ENCODE peak calls at places on chromosomes 7 and 10, in seven cellular contexts. W is tibial artery, F is foreskin fibroblast, Q is lower leg skin, V is fibroblast of pulmonary artery, T is transverse colon, X is A549. D is an unnamed sample.

GRCh38 chr10:71068811-71069411 is 143.5 kb upstream of the UNC5B start:
- DNase-seq in F (peak), T (no peak), W (peak), Q (no peak), V (peak), X (peak), D (peak)

GRCh38 chr7:148626828-148627227 is 36.3 kb downstream of the C7orf33 start:
- DNase-seq in W (no peak), Q (peak), V (no peak), F (no peak), X (no peak), T (no peak), D (no peak)

GRCh38 chr7:158944195-158944594 is 87.8 kb downstream of the DYNC2I1 start:
- DNase-seq in W (no peak), X (no peak), Q (no peak), F (no peak), T (no peak), V (no peak), D (no peak)

GRCh38 chr10:11270135-11270857 is 252.6 kb downstream of the CELF2 start:
- DNase-seq in X (peak), V (peak), Q (peak), W (peak), F (peak), T (peak), D (peak)

GRCh38 chr7:37440738-37441404 is 7.8 kb downstream of the ELMO1 start:
- DNase-seq in F (no peak), X (no peak), W (peak), T (no peak), V (no peak), Q (no peak), D (no peak)

GRCh38 chr7:6530626-6531491 is 20.4 kb downstream of the GRID2IP start:
- DNase-seq in W (no peak), T (peak), V (no peak), X (no peak), Q (no peak), F (no peak), D (no peak)

GRCh38 chr10:132078746-132079345 is 13.1 kb downstream of the JAKMIP3 start:
- DNase-seq in F (no peak), Q (peak), X (no peak), W (no peak), T (no peak), V (no peak), D (no peak)

GRCh38 chr10:78433722-78434535 is 400.3 kb downstream of the RPS24 start:
- DNase-seq in W (no peak), V (no peak), T (no peak), X (no peak), Q (peak), F (no peak), D (no peak)

GRCh38 chr7:67343114-67343513 is 346.5 kb downstream of the TYW1 start:
- DNase-seq in F (no peak), Q (peak), V (no peak), W (no peak), X (no peak), T (no peak), D (no peak)

GRCh38 chr10:21649441-21649872 is 115.4 kb downstream of the MLLT10 start:
- DNase-seq in X (no peak), W (no peak), Q (no peak), T (no peak), V (no peak), F (peak), D (peak)

GRCh38 chr10:66209025-66209424 is 716.8 kb upstream of the LRRTM3 start:
- DNase-seq in W (no peak), X (no peak), V (no peak), T (no peak), F (no peak), Q (no peak), D (no peak)

GRCh38 chr7:48105045-48105444 is 16.0 kb downstream of the UPP1 start:
- DNase-seq in V (no peak), X (no peak), F (no peak), Q (no peak), W (no peak), T (no peak), D (no peak)

DNA sequence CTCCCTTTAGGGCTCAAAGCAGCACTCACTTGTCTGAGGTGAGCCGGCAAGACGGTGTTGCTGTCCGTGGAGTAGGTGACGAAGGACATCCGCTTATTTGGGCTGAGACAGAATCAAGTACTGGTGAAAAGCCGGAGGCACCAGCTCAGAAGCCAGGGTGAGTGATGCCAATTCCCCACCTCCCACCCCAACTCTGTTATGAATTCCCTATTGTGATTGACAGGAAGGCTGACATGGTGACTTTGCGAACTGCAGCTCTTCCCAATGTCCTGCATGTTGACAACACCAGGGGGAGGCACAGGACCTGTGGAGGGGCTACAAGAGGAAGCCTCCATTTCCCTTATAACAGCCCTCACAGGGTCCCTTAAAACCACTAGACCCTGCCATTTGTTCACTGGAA is 52.3 kb upstream of the MSMB start:
- DNase-seq in T (no peak), F (no peak), V (no peak), Q (no peak), X (no peak), W (no peak), D (no peak)
- TF ChIP-seq CTCF in T (no peak), F (no peak), V (no peak), Q (no peak), X (no peak), W (no peak), D (no peak)

DNA sequence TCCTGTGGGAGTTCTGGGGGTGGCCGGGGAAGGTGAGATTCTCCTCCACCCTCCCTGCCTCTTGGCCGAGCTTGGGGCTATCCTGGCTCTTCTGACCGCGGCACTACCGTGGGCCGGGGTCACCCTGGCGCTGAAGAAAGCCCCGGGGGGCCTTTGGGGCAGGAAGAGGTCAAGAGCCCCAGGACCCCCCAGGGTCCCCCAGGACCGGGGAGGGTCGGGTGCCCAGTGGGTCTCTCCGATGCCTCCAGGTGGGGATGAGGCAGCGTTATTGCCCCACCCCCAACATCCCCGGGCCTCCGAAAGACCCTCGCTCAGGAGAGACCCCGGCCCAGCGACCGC is 439 bp upstream of the KNDC1 start:
- DNase-seq in X (no peak), Q (peak), T (no peak), W (no peak), F (no peak), V (no peak), D (no peak)
- H3K4me3 ChIP-seq in X (peak), Q (no peak), T (peak), W (no peak), F (no peak), V (no peak), D (no peak)

GRCh38 chr10:5977471-5978370 is at the start of gene IL15RA:
- DNase-seq in T (peak), Q (peak), V (peak), F (peak), X (peak), W (peak), D (peak)
- TF ChIP-seq CTCF in T (peak), Q (no peak), V (no peak), F (no peak), X (peak), W (no peak), D (no peak)

GRCh38 chr10:6134099-6134880 is 45.5 kb downstream of the RBM17 start:
- DNase-seq in V (no peak), W (no peak), T (no peak), Q (no peak), X (no peak), F (no peak), D (no peak)

GRCh38 chr10:6135589-6136168 is 46.8 kb downstream of the RBM17 start:
- DNase-seq in Q (no peak), T (no peak), X (no peak), W (no peak), F (no peak), V (no peak), D (no peak)

GRCh38 chr10:6138456-6138855 is 49.6 kb downstream of the RBM17 start:
- DNase-seq in X (no peak), W (no peak), Q (no peak), F (no peak), T (no peak), V (no peak), D (no peak)

GRCh38 chr10:6135039-6135438 is 46.2 kb downstream of the RBM17 start:
- DNase-seq in F (no peak), X (no peak), Q (no peak), T (no peak), W (no peak), V (no peak), D (no peak)

GRCh38 chr10:6136215-6137201 is 47.7 kb downstream of the RBM17 start:
- DNase-seq in F (peak), W (no peak), Q (no peak), X (no peak), T (no peak), V (peak), D (peak)
- H3K4me3 ChIP-seq in F (peak), W (no peak), Q (no peak), X (no peak), T (no peak), V (no peak), D (no peak)

GRCh38 chr10:6114758-6115410 is 26.1 kb downstream of the RBM17 start:
- DNase-seq in V (peak), T (no peak), F (peak), Q (no peak), X (peak), W (no peak), D (peak)

GRCh38 chr10:6112893-6113292 is 24.1 kb downstream of the RBM17 start:
- DNase-seq in X (no peak), F (no peak), V (no peak), Q (no peak), T (no peak), W (no peak), D (no peak)

GRCh38 chr10:6115411-6115800 is 26.6 kb downstream of the RBM17 start:
- DNase-seq in T (no peak), V (no peak), Q (no peak), W (no peak), X (no peak), F (peak), D (no peak)

GRCh38 chr10:6115824-6116350 is 27.1 kb downstream of the RBM17 start:
- DNase-seq in V (no peak), X (no peak), Q (no peak), F (no peak), W (no peak), T (no peak), D (no peak)

DNA sequence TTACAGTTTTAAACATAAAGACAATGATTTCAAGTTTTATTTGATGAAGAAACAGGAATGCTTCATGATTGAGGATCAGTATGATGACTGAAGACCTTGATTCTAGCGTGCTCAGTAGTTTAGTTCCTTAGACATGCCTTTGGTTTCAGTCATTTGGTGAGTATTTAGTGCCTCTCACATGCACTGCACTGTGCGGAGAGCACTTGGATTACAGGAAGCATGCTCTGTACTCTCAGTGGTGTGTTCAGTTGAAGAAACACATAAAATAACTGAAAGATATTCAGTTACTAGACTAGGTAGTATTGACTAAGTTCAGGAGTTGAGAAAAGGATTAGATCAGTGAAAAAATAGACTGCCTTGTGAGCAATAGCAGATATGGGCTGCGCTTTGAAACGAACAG is 25.5 kb downstream of the RBM17 start:
- DNase-seq in F (no peak), Q (no peak), T (no peak), W (no peak), X (no peak), V (no peak), D (no peak)
- TF ChIP-seq CTCF in F (no peak), Q (no peak), T (no peak), W (no peak), X (no peak), V (no peak), D (no peak)

GRCh38 chr7:157490465-157490912 is 153.7 kb downstream of the DNAJB6 start:
- DNase-seq in X (peak), Q (peak), F (peak), W (no peak), T (no peak), V (peak), D (peak)
- H3K4me3 ChIP-seq in X (no peak), Q (no peak), F (no peak), W (no peak), T (no peak), V (no peak), D (no peak)

DNA sequence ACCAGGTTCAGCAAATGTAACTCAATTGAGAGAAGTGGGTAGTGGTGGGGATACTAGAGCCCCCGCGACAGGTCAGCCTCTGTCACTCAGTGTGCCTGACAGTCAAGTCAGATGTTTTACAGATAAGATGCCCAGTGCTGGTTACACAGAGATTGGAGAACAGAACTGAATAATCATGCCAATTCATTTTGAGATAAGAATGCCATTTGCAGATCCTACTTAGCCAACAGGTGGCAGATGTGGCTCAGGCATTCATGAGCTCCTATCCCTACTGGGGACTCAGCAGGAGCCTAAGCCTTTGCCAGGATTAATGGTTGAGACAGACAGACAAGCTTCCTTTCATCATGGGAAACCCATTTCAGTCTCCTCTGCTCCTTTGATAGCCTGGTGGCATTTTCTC is 137.8 kb downstream of the MAPK8 start:
- DNase-seq in V (peak), Q (no peak), X (peak), F (no peak), T (no peak), W (no peak), D (peak)
- TF ChIP-seq CTCF in V (peak), Q (no peak), X (peak), F (peak), T (no peak), W (no peak), D (peak)

GRCh38 chr7:49773939-49774458 is 561 bp downstream of the VWC2 start:
- DNase-seq in W (no peak), F (no peak), Q (no peak), X (no peak), T (no peak), V (no peak), D (no peak)
- H3K4me3 ChIP-seq in W (peak), F (no peak), Q (peak), X (no peak), T (peak), V (no peak), D (no peak)

D was measured in astrocyte of the spinal cord.